ENCODE peak calls at places on chromosomes 5 and 9, in four cellular contexts. Q is NCI-H774; I is effector CD4-positive, alpha-beta T cell; C is stimulated activated CD4-positive, alpha-beta T cell treated with anti-CD3 and anti-CD28 coated beads, Interleukin-1b, Interleukin-23, amount 100 ng/mL, for 1 hour. J is an unnamed sample.

GRCh38 chr5:160479926-160480325 is 58.3 kb downstream of the PTTG1 start:
- DNase-seq in I (no peak), C (no peak), Q (no peak), J (no peak)

GRCh38 chr5:127833999-127834953 is 131.1 kb downstream of the CCDC192 start:
- DNase-seq in I (no peak), C (no peak), Q (no peak), J (no peak)

GRCh38 chr5:178404987-178405386 is 172.4 kb upstream of the PHYKPL start:
- DNase-seq in I (no peak), Q (no peak), C (no peak), J (no peak)

GRCh38 chr5:80569961-80570786 is at the start of gene ANKRD34B:
- DNase-seq in Q (peak), I (no peak), C (no peak), J (no peak)

GRCh38 chr5:157502143-157502647 is 42.2 kb downstream of the NIPAL4 start:
- DNase-seq in Q (no peak), C (no peak), I (no peak), J (no peak)

GRCh38 chr9:127049044-127049443 is 73.4 kb downstream of the ANGPTL2 start:
- DNase-seq in C (no peak), I (no peak), Q (peak), J (no peak)

GRCh38 chr9:89357331-89358197 is 39.3 kb downstream of the SECISBP2 start:
- DNase-seq in Q (no peak), I (no peak), C (no peak), J (no peak)

GRCh38 chr9:132020845-132021510 is 58.7 kb downstream of the MED27 start:
- DNase-seq in I (no peak), C (no peak), Q (peak), J (no peak)

GRCh38 chr9:113350338-113350672 is 964 bp downstream of the BSPRY start:
- DNase-seq in Q (no peak), I (no peak), C (no peak), J (no peak)

GRCh38 chr9:135907446-135908333 is at the start of gene CAMSAP1:
- DNase-seq in C (peak), I (peak), Q (peak), J (peak)

GRCh38 chr9:78301466-78301865 is 4.5 kb downstream of the PSAT1 start:
- DNase-seq in C (no peak), I (no peak), Q (no peak), J (no peak)

GRCh38 chr5:6755519-6755918 is 42.3 kb downstream of the TENT4A start:
- DNase-seq in I (no peak), C (no peak), Q (no peak), J (no peak)

GRCh38 chr5:134989291-134989830 is 21.7 kb downstream of the CATSPER3 start:
- DNase-seq in C (no peak), I (no peak), Q (no peak), J (no peak)

GRCh38 chr9:80492221-80492620 is 920.5 kb downstream of the TLE4 start:
- DNase-seq in Q (no peak), C (no peak), I (no peak), J (no peak)

GRCh38 chr5:159210306-159210722 is 961 bp upstream of the RNF145 start:
- DNase-seq in I (no peak), C (no peak), Q (no peak), J (no peak)

GRCh38 chr5:113124914-113125313 is 148.3 kb downstream of the DCP2 start:
- DNase-seq in I (no peak), C (no peak), Q (no peak), J (no peak)

GRCh38 chr5:72457491-72457890 is 49.7 kb downstream of the ZNF366 start:
- DNase-seq in I (no peak), C (no peak), Q (no peak), J (no peak)

GRCh38 chr9:109319631-109320233 is 1.1 kb downstream of the EPB41L4B start:
- DNase-seq in Q (no peak), I (no peak), C (no peak), J (no peak)

GRCh38 chr9:127686461-127687393 is 20.1 kb upstream of the CFAP157 start:
- DNase-seq in Q (peak), I (no peak), C (no peak), J (no peak)

GRCh38 chr5:83133797-83134196 is 56.5 kb downstream of the XRCC4 start:
- DNase-seq in Q (no peak), C (no peak), I (no peak), J (no peak)

GRCh38 chr5:96582343-96582742 is 79.8 kb upstream of the CAST start:
- DNase-seq in Q (peak), I (no peak), C (no peak), J (no peak)

GRCh38 chr5:132821791-132822190 is 8.7 kb downstream of the SHROOM1 start:
- DNase-seq in C (no peak), Q (no peak), I (no peak), J (no peak)

GRCh38 chr9:75990905-75991304 is 100.4 kb downstream of the PCSK5 start:
- DNase-seq in Q (no peak), C (no peak), I (no peak), J (no peak)

J was measured in stimulated activated CD8-positive, alpha-beta memory T cell treated with anti-CD3 and anti-CD28 coated beads, Interleukin-4, amount 100 ng/mL, for 4 hours.